ENCODE peak calls at places on chromosomes 5 and 9, in ten cellular contexts. R is activated CD8-positive, alpha-beta memory T cell treated with anti-CD3 and anti-CD28 coated beads, Interleukin-2, amount 10 ng/mL, durations not matched to agents 7 days and 5 days; Y is SK-N-SH treated with all-trans-retinoic acid at 6 μM for 48 hours; U is left cardiac atrium; A is RWPE2; W is A549; I is omental fat pad; C is naive thymus-derived CD8-positive, alpha-beta T cell; T is natural killer cell; O is gastrocnemius medialis. P is an unnamed sample.

GRCh38 chr5:171426680-171427079 is 7.2 kb downstream of the FGF18 start:
- ATAC-seq in Y (no peak), R (no peak), C (no peak), U (no peak), I (no peak), A (no peak), W (no peak), T (no peak), O (no peak), P (no peak)

GRCh38 chr5:130398825-130399224 is 494.6 kb downstream of the CHSY3 start:
- ATAC-seq in I (no peak), W (no peak), A (no peak), C (no peak), O (no peak), Y (no peak), R (no peak), U (no peak), T (no peak), P (no peak)

GRCh38 chr9:131035548-131035947 is 26.6 kb downstream of the LAMC3 start:
- ATAC-seq in I (no peak), T (no peak), Y (no peak), A (no peak), U (no peak), C (no peak), W (no peak), O (no peak), R (no peak), P (no peak)

GRCh38 chr9:91741529-91741928 is 208.5 kb downstream of the ROR2 start:
- ATAC-seq in Y (peak), W (no peak), R (no peak), O (no peak), T (no peak), I (peak), U (peak), C (no peak), A (peak), P (no peak)

GRCh38 chr9:2967779-2968178 is 123.9 kb upstream of the PUM3 start:
- ATAC-seq in A (peak), O (no peak), W (no peak), U (no peak), R (no peak), T (no peak), Y (no peak), C (no peak), I (no peak), P (no peak)

GRCh38 chr5:155025890-155026289 is 12.3 kb downstream of the KIF4B start:
- ATAC-seq in A (no peak), O (no peak), U (no peak), I (no peak), R (no peak), W (no peak), T (no peak), C (no peak), Y (no peak), P (no peak)

GRCh38 chr5:109676920-109677319 is 12.8 kb upstream of the MAN2A1 start:
- ATAC-seq in U (no peak), C (no peak), R (no peak), Y (no peak), I (no peak), T (no peak), O (no peak), W (no peak), A (no peak), P (peak)

GRCh38 chr5:143409972-143410371 is 6.5 kb upstream of the NR3C1 start:
- ATAC-seq in T (peak), A (no peak), W (no peak), I (no peak), C (no peak), Y (no peak), R (no peak), U (no peak), O (no peak), P (no peak)

GRCh38 chr9:104780796-104781395 is 17.0 kb downstream of the NIPSNAP3B start:
- ATAC-seq in I (no peak), A (peak), T (no peak), U (peak), W (peak), R (no peak), C (no peak), O (no peak), Y (peak), P (no peak)

GRCh38 chr5:89179761-89180160 is 296.8 kb upstream of the MEF2C start:
- ATAC-seq in W (no peak), U (no peak), I (no peak), R (no peak), C (no peak), O (no peak), Y (no peak), A (no peak), T (no peak), P (no peak)

GRCh38 chr5:145510769-145511168 is 324.4 kb downstream of the PRELID2 start:
- ATAC-seq in I (no peak), W (no peak), U (no peak), Y (peak), A (no peak), R (no peak), O (no peak), T (no peak), C (no peak), P (no peak)

GRCh38 chr5:10704949-10705621 is 55.9 kb downstream of the DAP start:
- ATAC-seq in O (no peak), A (peak), T (peak), C (no peak), I (no peak), W (no peak), U (peak), Y (peak), R (peak), P (peak)

GRCh38 chr9:101429736-101430135 is 5.8 kb downstream of the ALDOB start:
- ATAC-seq in R (no peak), U (no peak), T (no peak), C (no peak), W (no peak), A (no peak), Y (no peak), I (no peak), O (no peak), P (no peak)

GRCh38 chr9:2014148-2014547 is 999 bp upstream of the SMARCA2 start:
- ATAC-seq in T (no peak), I (no peak), W (no peak), U (no peak), Y (no peak), R (no peak), C (no peak), A (no peak), O (no peak), P (no peak)

GRCh38 chr9:948497-948896 is 28.0 kb upstream of the DMRT3 start:
- ATAC-seq in Y (no peak), C (no peak), T (no peak), A (no peak), W (no peak), I (no peak), R (no peak), O (no peak), U (no peak), P (no peak)

P was measured in stimulated activated memory B cell treated with anti-CD40 and anti-IgM and Interleukin-4, amounts not matched to agents 10 μg/mL and 1 μg/mL and 100 μg/mL, for 72 hours.